ENCODE peak calls at places on chromosomes 11 and 22, in five cellular contexts. One of them, this sample, is unnamed.

GRCh38 chr11:72821920-72822799 is 7.9 kb downstream of the ATG16L2 start:
- DNase-seq in fibroblast of lung: peak; percentile 85
- DNase-seq in lower leg skin: peak; percentile 96
- DNase-seq in coronary artery: peak; percentile 92
- DNase-seq in epithelial cell of esophagus: peak; percentile 92
- DNase-seq in this sample: peak; percentile 94

GRCh38 chr11:79369094-79369493 is 71.7 kb downstream of the TENM4 start:
- DNase-seq in fibroblast of lung: no peak
- DNase-seq in lower leg skin: no peak
- DNase-seq in coronary artery: no peak
- DNase-seq in epithelial cell of esophagus: no peak
- DNase-seq in this sample: no peak

GRCh38 chr11:3085052-3085451 is 27.8 kb upstream of the CARS1 start:
- DNase-seq in fibroblast of lung: no peak
- DNase-seq in lower leg skin: no peak
- DNase-seq in coronary artery: no peak
- DNase-seq in epithelial cell of esophagus: no peak
- DNase-seq in this sample: no peak

GRCh38 chr22:50672471-50673230 is at the start of gene SHANK3:
- DNase-seq in fibroblast of lung: no peak
- DNase-seq in lower leg skin: no peak
- DNase-seq in coronary artery: peak; percentile 74
- DNase-seq in epithelial cell of esophagus: no peak
- DNase-seq in this sample: peak; percentile 36

GRCh38 chr11:66857234-66857926 is 516 bp downstream of the LRFN4 start:
- DNase-seq in fibroblast of lung: peak; percentile 16
- DNase-seq in lower leg skin: no peak
- DNase-seq in coronary artery: no peak
- DNase-seq in epithelial cell of esophagus: peak; percentile 30
- DNase-seq in this sample: no peak

GRCh38 chr11:10856689-10857603 is 907 bp downstream of the ZBED5 start:
- DNase-seq in fibroblast of lung: peak; percentile 50
- DNase-seq in lower leg skin: no peak
- DNase-seq in coronary artery: no peak
- DNase-seq in epithelial cell of esophagus: peak; percentile 34
- DNase-seq in this sample: no peak

GRCh38 chr11:104964247-104964646 is 4.1 kb downstream of the CASP4 start:
- DNase-seq in fibroblast of lung: no peak
- DNase-seq in lower leg skin: no peak
- DNase-seq in coronary artery: no peak
- DNase-seq in epithelial cell of esophagus: no peak
- DNase-seq in this sample: no peak

GRCh38 chr22:23181763-23182288 is 1.5 kb downstream of the BCR start:
- DNase-seq in fibroblast of lung: no peak
- DNase-seq in lower leg skin: no peak
- DNase-seq in coronary artery: no peak
- DNase-seq in epithelial cell of esophagus: peak; percentile 9
- DNase-seq in this sample: no peak

GRCh38 chr11:119209186-119209585 is 3.0 kb downstream of the CBL start:
- DNase-seq in fibroblast of lung: no peak
- DNase-seq in lower leg skin: peak; percentile 76
- DNase-seq in coronary artery: no peak
- DNase-seq in epithelial cell of esophagus: no peak
- DNase-seq in this sample: no peak

GRCh38 chr11:20611892-20612291 is 12.5 kb downstream of the SLC6A5 start:
- DNase-seq in fibroblast of lung: no peak
- DNase-seq in lower leg skin: no peak
- DNase-seq in coronary artery: no peak
- DNase-seq in epithelial cell of esophagus: peak; percentile 26
- DNase-seq in this sample: no peak

GRCh38 chr22:22703715-22704114 is 59.3 kb downstream of the GGTLC2 start:
- DNase-seq in fibroblast of lung: no peak
- DNase-seq in lower leg skin: peak; percentile 53
- DNase-seq in coronary artery: peak; percentile 65
- DNase-seq in epithelial cell of esophagus: no peak
- DNase-seq in this sample: no peak

GRCh38 chr11:47550288-47551052 is 2.5 kb downstream of the CELF1 start:
- DNase-seq in fibroblast of lung: no peak
- DNase-seq in lower leg skin: no peak
- DNase-seq in coronary artery: no peak
- DNase-seq in epithelial cell of esophagus: peak; percentile 30
- DNase-seq in this sample: no peak

GRCh38 chr11:46240371-46240770 is 37.1 kb upstream of the CREB3L1 start:
- DNase-seq in fibroblast of lung: no peak
- DNase-seq in lower leg skin: no peak
- DNase-seq in coronary artery: no peak
- DNase-seq in epithelial cell of esophagus: no peak
- DNase-seq in this sample: no peak

GRCh38 chr11:67045314-67045713 is 11.3 kb upstream of the RHOD start:
- DNase-seq in fibroblast of lung: peak; percentile 95
- DNase-seq in lower leg skin: no peak
- DNase-seq in coronary artery: no peak
- DNase-seq in epithelial cell of esophagus: peak; percentile 94
- DNase-seq in this sample: no peak

GRCh38 chr11:17145972-17146371 is 61.8 kb downstream of the PIK3C2A start:
- DNase-seq in fibroblast of lung: no peak
- DNase-seq in lower leg skin: no peak
- DNase-seq in coronary artery: no peak
- DNase-seq in epithelial cell of esophagus: no peak
- DNase-seq in this sample: no peak

GRCh38 chr11:8219257-8220021 is 44.2 kb downstream of the LMO1 start:
- DNase-seq in fibroblast of lung: peak; percentile 57
- DNase-seq in lower leg skin: no peak
- DNase-seq in coronary artery: no peak
- DNase-seq in epithelial cell of esophagus: peak; percentile 74
- DNase-seq in this sample: no peak

GRCh38 chr11:62545437-62546243 is 966 bp downstream of the AHNAK start:
- DNase-seq in fibroblast of lung: peak; percentile 94
- DNase-seq in lower leg skin: peak; percentile 99
- DNase-seq in coronary artery: peak; percentile 97
- DNase-seq in epithelial cell of esophagus: peak; percentile 90
- DNase-seq in this sample: peak; percentile 96

GRCh38 chr11:77107950-77108349 is 5.3 kb downstream of the OMP start:
- DNase-seq in fibroblast of lung: peak; percentile 94
- DNase-seq in lower leg skin: no peak
- DNase-seq in coronary artery: no peak
- DNase-seq in epithelial cell of esophagus: peak; percentile 34
- DNase-seq in this sample: peak; percentile 55

GRCh38 chr11:9120659-9121350 is 29.4 kb upstream of the SCUBE2 start:
- DNase-seq in fibroblast of lung: no peak
- DNase-seq in lower leg skin: no peak
- DNase-seq in coronary artery: no peak
- DNase-seq in epithelial cell of esophagus: no peak
- DNase-seq in this sample: no peak

GRCh38 chr11:68373810-68374501 is 61.6 kb downstream of the LRP5 start:
- DNase-seq in fibroblast of lung: peak; percentile 12
- DNase-seq in lower leg skin: no peak
- DNase-seq in coronary artery: no peak
- DNase-seq in epithelial cell of esophagus: no peak
- DNase-seq in this sample: peak; percentile 51

GRCh38 chr11:31796523-31797226 is 14.4 kb downstream of the PAX6 start:
- DNase-seq in fibroblast of lung: no peak
- DNase-seq in lower leg skin: peak; percentile 77
- DNase-seq in coronary artery: no peak
- DNase-seq in epithelial cell of esophagus: no peak
- DNase-seq in this sample: no peak

GRCh38 chr22:37484115-37485005 is 1.8 kb downstream of the MFNG start:
- DNase-seq in fibroblast of lung: no peak
- DNase-seq in lower leg skin: peak; percentile 96
- DNase-seq in coronary artery: no peak
- DNase-seq in epithelial cell of esophagus: no peak
- DNase-seq in this sample: peak; percentile 61

GRCh38 chr22:49286236-49286760 is 541.4 kb downstream of the BRD1 start:
- DNase-seq in fibroblast of lung: no peak
- DNase-seq in lower leg skin: no peak
- DNase-seq in coronary artery: no peak
- DNase-seq in epithelial cell of esophagus: no peak
- DNase-seq in this sample: no peak

GRCh38 chr22:48755332-48755949 is 1072.2 kb downstream of the BRD1 start:
- DNase-seq in fibroblast of lung: no peak
- DNase-seq in lower leg skin: peak; percentile 66
- DNase-seq in coronary artery: peak; percentile 36
- DNase-seq in epithelial cell of esophagus: no peak
- DNase-seq in this sample: no peak

GRCh38 chr11:115803341-115803740 is 299.1 kb upstream of the CADM1 start:
- DNase-seq in fibroblast of lung: no peak
- DNase-seq in lower leg skin: no peak
- DNase-seq in coronary artery: no peak
- DNase-seq in epithelial cell of esophagus: no peak
- DNase-seq in this sample: no peak

GRCh38 chr11:121253951-121254350 is 38.6 kb upstream of the SC5D start:
- DNase-seq in fibroblast of lung: no peak
- DNase-seq in lower leg skin: no peak
- DNase-seq in coronary artery: no peak
- DNase-seq in epithelial cell of esophagus: peak; percentile 92
- DNase-seq in this sample: no peak

DNA sequence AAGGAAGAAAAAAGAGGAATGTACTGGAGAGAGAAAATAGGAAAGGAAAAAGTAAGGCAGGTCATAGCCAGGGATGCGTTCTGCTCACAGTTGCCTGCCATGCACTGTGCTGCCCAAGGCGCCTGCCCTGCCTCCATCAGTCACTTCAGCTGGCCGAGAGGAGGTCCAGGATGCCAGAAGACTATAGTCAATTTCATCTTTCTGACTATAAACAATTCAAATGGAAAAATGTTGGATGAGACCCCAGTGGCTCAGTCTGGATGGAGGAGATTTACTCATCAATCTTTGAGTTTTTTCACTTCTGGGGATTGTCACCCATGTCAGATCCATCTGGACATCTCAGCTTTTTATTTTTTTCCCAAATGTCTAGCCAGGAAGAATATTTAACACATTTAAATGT is 36.7 kb upstream of the CLMP start:
- DNase-seq in fibroblast of lung: no peak
- DNase-seq in lower leg skin: no peak
- DNase-seq in coronary artery: no peak
- DNase-seq in epithelial cell of esophagus: no peak
- DNase-seq in this sample: no peak
- H3K4me3 ChIP-seq in fibroblast of lung: no peak overlapping the region
- H3K4me3 ChIP-seq in lower leg skin: no peak overlapping the region
- H3K4me3 ChIP-seq in coronary artery: no peak overlapping the region
- H3K4me3 ChIP-seq in epithelial cell of esophagus: no peak overlapping the region
- H3K4me3 ChIP-seq in this sample: no peak overlapping the region

DNA sequence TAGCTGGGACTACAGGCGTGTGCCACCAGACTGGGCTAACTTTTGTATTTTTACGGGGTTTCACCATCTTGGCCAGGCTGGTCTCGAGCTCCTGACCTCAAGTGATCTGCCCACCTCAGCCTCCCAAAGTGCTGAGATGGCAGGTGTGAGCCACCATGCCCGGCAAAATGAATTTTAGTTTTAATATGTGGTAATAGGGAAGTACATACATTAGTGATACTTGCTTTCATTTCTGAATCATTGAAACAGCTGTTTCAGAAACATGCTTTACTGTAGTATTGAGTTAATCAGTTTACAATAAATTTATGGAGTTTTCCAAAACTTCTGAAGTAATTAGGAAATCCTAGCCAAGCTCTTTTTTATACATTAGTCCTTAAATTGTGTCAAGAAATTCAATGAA is 15.6 kb downstream of the PCF11 start:
- DNase-seq in fibroblast of lung: no peak
- DNase-seq in lower leg skin: no peak
- DNase-seq in coronary artery: no peak
- DNase-seq in epithelial cell of esophagus: no peak
- DNase-seq in this sample: no peak
- H3K4me3 ChIP-seq in fibroblast of lung: no peak overlapping the region
- H3K4me3 ChIP-seq in lower leg skin: no peak overlapping the region
- H3K4me3 ChIP-seq in coronary artery: peak overlapping the region; percentile 55
- H3K4me3 ChIP-seq in epithelial cell of esophagus: no peak overlapping the region
- H3K4me3 ChIP-seq in this sample: no peak overlapping the region

DNA sequence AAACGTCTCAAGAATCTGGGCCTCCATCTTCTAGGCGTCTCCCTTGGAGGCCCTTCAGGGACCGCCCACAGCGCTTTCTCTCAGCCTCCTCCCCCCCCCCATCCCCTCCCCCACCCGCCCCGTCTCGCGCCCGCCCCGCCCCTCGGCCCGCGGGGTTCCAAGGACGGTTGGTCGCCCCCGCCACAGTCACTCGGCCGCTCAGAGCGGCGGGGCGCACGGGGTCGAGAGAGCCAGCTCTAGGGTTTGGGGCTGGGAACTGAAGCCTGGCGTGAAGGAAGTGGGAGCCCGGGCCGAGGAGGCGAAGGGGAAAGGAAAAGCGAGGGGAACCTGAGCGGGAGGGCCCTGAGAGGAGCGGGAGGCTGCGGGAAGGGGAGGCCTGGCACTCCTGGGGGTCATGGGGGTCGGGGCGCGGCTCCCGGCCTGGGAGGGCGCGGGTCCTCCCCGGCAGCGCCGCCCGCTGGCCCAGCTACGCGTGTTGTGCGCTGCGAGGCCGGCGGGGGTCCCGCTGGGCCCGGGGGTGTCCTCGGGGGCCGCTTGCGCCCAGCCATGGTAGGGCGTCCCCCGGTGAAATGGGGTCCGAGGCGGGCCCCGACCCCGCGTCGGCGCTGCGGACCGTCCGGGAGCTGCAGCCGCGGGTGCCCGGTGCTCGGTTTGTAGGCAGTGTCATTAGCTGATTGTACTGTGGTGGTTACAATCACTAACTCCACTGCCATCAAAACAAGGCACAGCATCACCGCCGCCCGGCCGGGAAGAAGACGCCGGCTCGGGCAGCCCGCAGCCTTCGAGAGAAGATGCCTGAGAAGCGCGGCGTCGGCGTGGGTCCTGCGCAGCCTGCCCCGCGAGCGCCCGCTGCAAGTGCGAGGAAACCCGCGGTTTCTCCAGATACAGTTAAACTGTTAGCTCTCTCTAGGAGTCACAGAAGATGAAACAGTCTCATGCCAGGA is at the start of gene BTG4:
- DNase-seq in fibroblast of lung: peak; percentile 36
- DNase-seq in lower leg skin: no peak
- DNase-seq in coronary artery: no peak
- DNase-seq in epithelial cell of esophagus: peak; percentile 13
- DNase-seq in this sample: no peak
- H3K4me3 ChIP-seq in fibroblast of lung: peak within 1 kb of the TSS; percentile 36
- H3K4me3 ChIP-seq in lower leg skin: no peak within 1 kb of the TSS
- H3K4me3 ChIP-seq in coronary artery: peak within 1 kb of the TSS; percentile 69
- H3K4me3 ChIP-seq in epithelial cell of esophagus: peak within 1 kb of the TSS; percentile 39
- H3K4me3 ChIP-seq in this sample: peak within 1 kb of the TSS; percentile 15

DNA sequence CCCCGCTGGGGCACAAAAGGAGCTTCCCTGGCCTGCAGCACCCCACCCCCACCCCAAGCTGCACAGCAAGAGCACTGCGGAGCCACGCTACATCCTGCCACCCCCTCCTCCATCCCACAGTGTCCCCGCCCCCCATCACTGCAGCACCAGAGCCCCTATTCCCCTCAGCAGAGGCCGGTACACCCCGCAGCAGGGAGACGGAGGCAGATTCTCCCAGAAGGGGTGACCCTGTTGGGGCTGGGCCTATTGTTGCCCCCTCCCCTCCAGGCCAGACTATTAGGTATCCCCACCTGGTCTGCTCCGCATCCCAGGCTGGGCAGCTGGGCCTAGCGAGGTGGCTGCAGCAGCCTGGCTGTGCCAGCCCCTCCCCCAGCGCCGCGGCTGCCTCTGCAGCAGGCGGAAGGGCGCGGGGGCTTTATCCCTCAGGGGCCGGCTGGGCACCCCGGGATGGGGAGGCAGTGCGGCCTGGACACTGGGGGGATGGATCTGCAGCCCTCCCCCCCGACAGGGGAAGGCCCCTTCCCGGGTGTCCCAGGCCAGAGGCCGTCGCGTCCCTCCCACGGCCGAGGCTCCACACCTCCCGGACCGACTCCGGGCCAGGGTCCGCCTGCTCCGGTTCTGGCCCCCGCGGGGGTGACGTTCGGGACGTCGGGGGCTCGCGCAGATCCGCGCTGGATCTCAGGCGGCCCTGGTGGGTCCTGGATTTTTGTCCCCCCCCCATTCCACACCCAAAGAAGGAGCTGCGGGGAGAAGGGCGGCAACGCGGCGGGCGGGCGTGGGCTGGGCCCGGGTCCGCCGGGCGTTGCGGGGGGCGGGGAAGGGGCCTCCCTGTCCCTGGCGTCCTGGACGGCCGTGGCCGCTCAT is 943 bp downstream of the DUSP8 start:
- DNase-seq in fibroblast of lung: no peak
- DNase-seq in lower leg skin: no peak
- DNase-seq in coronary artery: peak; percentile 74
- DNase-seq in epithelial cell of esophagus: no peak
- DNase-seq in this sample: no peak
- H3K4me3 ChIP-seq in fibroblast of lung: peak overlapping the region; percentile 14
- H3K4me3 ChIP-seq in lower leg skin: no peak overlapping the region
- H3K4me3 ChIP-seq in coronary artery: peak overlapping the region; percentile 81
- H3K4me3 ChIP-seq in epithelial cell of esophagus: peak overlapping the region; percentile 44
- H3K4me3 ChIP-seq in this sample: peak overlapping the region; percentile 38